ENCODE peak calls at places on chromosomes 13 and 19, in ten cellular contexts. F is ELF-1; O is stimulated activated CD4-positive, alpha-beta T cell treated with anti-CD3 and anti-CD28 coated beads, Interleukin-1b, Interleukin-23, amount 100 ng/mL, for 48 hours; E is cardiac muscle cell; Y is B cell; J is mesendoderm; X is NCI-H748 treated with DMSO at 0.1 percent for 48 hours; M is SJSA1; H is pancreas; R is mucosa of descending colon. W is an unnamed sample.

GRCh38 chr13:27921421-27921960 is 1.7 kb downstream of the PDX1 start:
- DNase-seq in M (no peak), F (peak; percentile 37), H (no peak), J (no peak), R (no peak), X (peak; percentile 68), E (no peak), Y (no peak), O (no peak), W (no peak)

GRCh38 chr13:76822691-76823267 is 63.4 kb downstream of the KCTD12 start:
- DNase-seq in E (peak; percentile 74), J (peak; percentile 42), M (no peak), F (peak; percentile 3), X (no peak), Y (no peak), H (no peak), O (no peak), R (peak; percentile 40), W (peak; percentile 30)

GRCh38 chr13:44394649-44395048 is 21.0 kb downstream of the SERP2 start:
- DNase-seq in X (no peak), F (no peak), Y (no peak), E (no peak), R (no peak), O (no peak), J (peak; percentile 84), H (no peak), M (no peak), W (no peak)

GRCh38 chr13:74870865-74871264 is 611.1 kb downstream of the TBC1D4 start:
- DNase-seq in J (no peak), E (peak; percentile 18), O (no peak), H (no peak), R (no peak), Y (no peak), F (no peak), M (no peak), X (no peak), W (no peak)

GRCh38 chr13:109336730-109337129 is 449.7 kb downstream of the IRS2 start:
- DNase-seq in F (no peak), X (no peak), H (no peak), Y (no peak), R (no peak), O (no peak), M (peak; percentile 89), E (peak; percentile 63), J (peak; percentile 63), W (no peak)

GRCh38 chr13:108227651-108228272 is 9.6 kb downstream of the ABHD13 start:
- DNase-seq in H (no peak), M (no peak), Y (no peak), R (no peak), J (no peak), X (peak; percentile 55), F (no peak), E (peak; percentile 64), O (no peak), W (no peak)

GRCh38 chr13:113360446-113360845 is 3.5 kb downstream of the GRTP1 start:
- DNase-seq in E (no peak), O (no peak), Y (no peak), X (no peak), H (peak; percentile 4), J (no peak), F (no peak), R (no peak), M (no peak), W (no peak)

GRCh38 chr19:54551293-54551692 is 22.3 kb upstream of the LILRA2 start:
- DNase-seq in J (no peak), M (no peak), Y (no peak), O (no peak), R (no peak), E (no peak), F (no peak), H (no peak), X (no peak), W (no peak)

GRCh38 chr19:15300533-15301194 is 31.7 kb downstream of the BRD4 start:
- DNase-seq in E (peak; percentile 83), M (no peak), X (no peak), F (no peak), H (no peak), Y (no peak), R (no peak), O (peak; percentile 44), J (peak; percentile 79), W (no peak)

GRCh38 chr19:3028305-3029069 is 593 bp downstream of the TLE2 start:
- DNase-seq in Y (no peak), M (no peak), X (no peak), O (no peak), R (peak; percentile 65), J (peak; percentile 61), H (no peak), E (no peak), F (no peak), W (no peak)

GRCh38 chr13:90445179-90445578 is 902.3 kb upstream of the MIR17HG start:
- DNase-seq in O (no peak), E (peak; percentile 95), X (no peak), Y (no peak), M (peak; percentile 77), H (no peak), F (peak; percentile 48), J (peak; percentile 90), R (no peak), W (no peak)

W was measured in GM06990.